ENCODE peak calls at places on chromosomes 12 and 14, in four cellular contexts. One of them, this sample, is unnamed.

GRCh38 chr14:23104070-23104590 is 659 bp downstream of the CIROP start:
- DNase-seq in GM23338: no peak
- DNase-seq in fibroblast of lung: no peak
- DNase-seq in GM23248: no peak
- DNase-seq in this sample: no peak

GRCh38 chr14:96648506-96649326 is 146.5 kb downstream of the PAPOLA start:
- DNase-seq in GM23248: no peak
- DNase-seq in GM23338: no peak
- DNase-seq in fibroblast of lung: no peak
- DNase-seq in this sample: no peak

GRCh38 chr12:100128509-100128908 is 14.2 kb downstream of the BLTP3B start:
- DNase-seq in GM23248: peak; percentile 82
- DNase-seq in fibroblast of lung: peak; percentile 59
- DNase-seq in GM23338: peak; percentile 82
- DNase-seq in this sample: no peak

GRCh38 chr14:89908712-89909450 is 45.6 kb downstream of the EFCAB11 start:
- DNase-seq in GM23248: peak; percentile 13
- DNase-seq in fibroblast of lung: no peak
- DNase-seq in GM23338: no peak
- DNase-seq in this sample: no peak

GRCh38 chr14:77489051-77489450 is 9.6 kb downstream of the ISM2 start:
- DNase-seq in fibroblast of lung: no peak
- DNase-seq in GM23338: no peak
- DNase-seq in GM23248: no peak
- DNase-seq in this sample: no peak

GRCh38 chr12:39595923-39596322 is 23.7 kb downstream of the ABCD2 start:
- DNase-seq in GM23248: no peak
- DNase-seq in GM23338: no peak
- DNase-seq in fibroblast of lung: peak; percentile 27
- DNase-seq in this sample: no peak

GRCh38 chr12:116592116-116592637 is 33.0 kb downstream of the MAP1LC3B2 start:
- DNase-seq in GM23338: no peak
- DNase-seq in fibroblast of lung: no peak
- DNase-seq in GM23248: peak; percentile 35
- DNase-seq in this sample: no peak

GRCh38 chr12:57902371-57903042 is 38.9 kb upstream of the ATP23 start:
- DNase-seq in fibroblast of lung: no peak
- DNase-seq in GM23338: no peak
- DNase-seq in GM23248: no peak
- DNase-seq in this sample: no peak

GRCh38 chr14:33682746-33683145 is 268.1 kb downstream of the EGLN3 start:
- DNase-seq in GM23248: peak; percentile 90
- DNase-seq in fibroblast of lung: peak; percentile 96
- DNase-seq in GM23338: no peak
- DNase-seq in this sample: no peak

GRCh38 chr12:87779858-87780498 is 249.2 kb downstream of the C12orf50 start:
- DNase-seq in GM23248: no peak
- DNase-seq in GM23338: no peak
- DNase-seq in fibroblast of lung: peak; percentile 11
- DNase-seq in this sample: no peak

DNA sequence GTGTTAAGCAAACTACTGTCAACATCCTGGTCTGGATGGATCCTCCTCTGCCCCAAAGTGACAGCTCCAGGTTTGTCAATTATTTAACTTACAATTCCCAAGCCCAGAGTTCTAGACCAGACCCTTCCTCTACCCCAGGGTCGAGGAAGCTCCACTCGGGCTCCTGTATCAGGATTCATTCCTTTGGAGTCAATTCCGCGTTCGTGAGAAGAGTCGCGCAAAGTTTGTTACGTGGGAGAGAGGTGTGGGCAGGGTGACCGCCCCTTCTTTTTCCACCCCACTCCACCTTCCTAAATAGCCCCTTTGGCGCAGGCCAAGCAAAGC is 479 bp downstream of the SEL1L start:
- DNase-seq in GM23248: no peak
- DNase-seq in fibroblast of lung: no peak
- DNase-seq in GM23338: no peak
- DNase-seq in this sample: no peak
- H3K4me1 ChIP-seq in GM23248: peaks cover 28% of the 10 kb centered on the region
- H3K4me1 ChIP-seq in fibroblast of lung: no peaks in the 10 kb centered on the region
- H3K4me1 ChIP-seq in GM23338: peaks cover 6% of the 10 kb centered on the region
- H3K4me1 ChIP-seq in this sample: peaks cover 9% of the 10 kb centered on the region

DNA sequence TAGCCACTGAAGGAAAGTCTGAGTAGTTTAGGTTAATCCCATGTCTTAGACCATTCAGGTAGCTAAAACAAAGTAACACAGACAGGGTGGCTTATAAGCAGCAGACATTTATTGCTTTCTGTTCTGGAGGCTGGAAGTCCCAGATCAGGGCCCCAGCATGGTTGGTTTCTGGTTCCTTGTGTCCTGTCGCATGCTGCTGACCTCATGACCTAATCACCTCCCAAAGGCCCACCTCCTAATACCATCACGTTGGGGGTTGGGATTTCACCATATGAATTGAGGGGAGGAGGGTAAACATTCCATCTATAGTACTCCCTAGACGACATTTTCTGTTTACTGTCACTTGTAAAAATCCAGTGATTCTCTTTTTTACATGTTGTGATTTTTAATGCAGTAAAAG is 148.6 kb downstream of the FBXL14 start:
- DNase-seq in GM23338: peak; percentile 89
- DNase-seq in GM23248: no peak
- DNase-seq in fibroblast of lung: no peak
- DNase-seq in this sample: no peak
- H3K4me3 ChIP-seq in GM23338: peak overlapping the region; percentile 12
- H3K4me3 ChIP-seq in GM23248: no peak overlapping the region
- H3K4me3 ChIP-seq in fibroblast of lung: no peak overlapping the region
- H3K4me3 ChIP-seq in this sample: no peak overlapping the region

GRCh38 chr12:21144309-21144708 is 13.3 kb downstream of the SLCO1B1 start:
- DNase-seq in GM23248: no peak
- DNase-seq in GM23338: no peak
- DNase-seq in fibroblast of lung: no peak
- DNase-seq in this sample: no peak

GRCh38 chr12:21151184-21151583 is 20.2 kb downstream of the SLCO1B1 start:
- DNase-seq in fibroblast of lung: no peak
- DNase-seq in GM23338: no peak
- DNase-seq in GM23248: no peak
- DNase-seq in this sample: no peak

GRCh38 chr12:21155517-21156351 is 24.7 kb downstream of the SLCO1B1 start:
- DNase-seq in GM23338: peak; percentile 2
- DNase-seq in GM23248: no peak
- DNase-seq in fibroblast of lung: no peak
- DNase-seq in this sample: no peak

DNA sequence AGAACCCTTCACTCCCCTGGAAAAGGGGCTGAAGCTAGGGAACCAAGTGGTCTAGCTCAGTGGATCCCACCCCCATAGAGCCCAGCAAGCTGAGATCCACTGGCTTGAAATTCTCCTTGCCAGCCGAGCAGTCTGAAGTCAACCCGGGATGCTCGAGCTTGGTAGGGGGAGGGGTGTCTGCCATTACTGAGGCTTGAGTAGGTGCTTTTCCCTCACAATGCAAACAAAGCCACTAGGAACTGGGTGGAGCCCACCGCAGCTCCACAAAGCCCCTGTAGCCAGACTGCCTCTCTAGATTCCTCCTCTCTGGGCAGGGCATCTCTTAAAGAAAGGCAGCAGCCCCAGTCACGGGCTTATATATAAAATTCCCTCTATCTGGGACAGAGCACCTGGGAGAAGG is 18.9 kb downstream of the SLCO1B1 start:
- DNase-seq in GM23338: peak; percentile 26
- DNase-seq in fibroblast of lung: no peak
- DNase-seq in GM23248: no peak
- DNase-seq in this sample: no peak
- H2AFZ ChIP-seq in GM23338: peak overlapping the region; percentile 56
- H2AFZ ChIP-seq in fibroblast of lung: no peak overlapping the region
- H2AFZ ChIP-seq in GM23248: no peak overlapping the region
- H2AFZ ChIP-seq in this sample: no peak overlapping the region

GRCh38 chr12:27338473-27338872 is 5.8 kb downstream of the BMAL2 start:
- DNase-seq in GM23338: no peak
- DNase-seq in GM23248: no peak
- DNase-seq in fibroblast of lung: no peak
- DNase-seq in this sample: no peak
- H3K4me1 ChIP-seq in GM23338: peaks cover 24% of the 10 kb centered on the region
- H3K4me1 ChIP-seq in GM23248: peaks cover 33% of the 10 kb centered on the region
- H3K4me1 ChIP-seq in fibroblast of lung: peaks cover 2% of the 10 kb centered on the region
- H3K4me1 ChIP-seq in this sample: peaks cover 76% of the 10 kb centered on the region

GRCh38 chr12:93375906-93376305 is 1.8 kb upstream of the NUDT4 start:
- DNase-seq in fibroblast of lung: no peak
- DNase-seq in GM23248: no peak
- DNase-seq in GM23338: no peak
- DNase-seq in this sample: no peak
- H3K4me3 ChIP-seq in fibroblast of lung: peak overlapping the region; percentile 36
- H3K4me3 ChIP-seq in GM23248: no peak overlapping the region
- H3K4me3 ChIP-seq in GM23338: peak overlapping the region; percentile 99
- H3K4me3 ChIP-seq in this sample: peak overlapping the region; percentile 79

GRCh38 chr12:130748786-130749185 is 32.7 kb upstream of the RIMBP2 start:
- DNase-seq in GM23248: no peak
- DNase-seq in GM23338: no peak
- DNase-seq in fibroblast of lung: no peak
- DNase-seq in this sample: no peak

GRCh38 chr12:130752692-130753230 is 36.7 kb upstream of the RIMBP2 start:
- DNase-seq in GM23338: peak; percentile 48
- DNase-seq in fibroblast of lung: no peak
- DNase-seq in GM23248: no peak
- DNase-seq in this sample: no peak

GRCh38 chr12:130754234-130755001 is 38.3 kb upstream of the RIMBP2 start:
- DNase-seq in GM23248: no peak
- DNase-seq in fibroblast of lung: no peak
- DNase-seq in GM23338: no peak
- DNase-seq in this sample: no peak
- H2AFZ ChIP-seq in GM23248: no peak overlapping the region
- H2AFZ ChIP-seq in fibroblast of lung: no peak overlapping the region
- H2AFZ ChIP-seq in GM23338: no peak overlapping the region
- H2AFZ ChIP-seq in this sample: no peak overlapping the region

GRCh38 chr14:49930720-49931119 is 37.8 kb downstream of the ARF6 start:
- DNase-seq in fibroblast of lung: no peak
- DNase-seq in GM23338: no peak
- DNase-seq in GM23248: no peak
- DNase-seq in this sample: no peak
- H3K4me1 ChIP-seq in fibroblast of lung: no peaks in the 10 kb centered on the region
- H3K4me1 ChIP-seq in GM23338: peaks cover 7% of the 10 kb centered on the region
- H3K4me1 ChIP-seq in GM23248: no peaks in the 10 kb centered on the region
- H3K4me1 ChIP-seq in this sample: no peaks in the 10 kb centered on the region

DNA sequence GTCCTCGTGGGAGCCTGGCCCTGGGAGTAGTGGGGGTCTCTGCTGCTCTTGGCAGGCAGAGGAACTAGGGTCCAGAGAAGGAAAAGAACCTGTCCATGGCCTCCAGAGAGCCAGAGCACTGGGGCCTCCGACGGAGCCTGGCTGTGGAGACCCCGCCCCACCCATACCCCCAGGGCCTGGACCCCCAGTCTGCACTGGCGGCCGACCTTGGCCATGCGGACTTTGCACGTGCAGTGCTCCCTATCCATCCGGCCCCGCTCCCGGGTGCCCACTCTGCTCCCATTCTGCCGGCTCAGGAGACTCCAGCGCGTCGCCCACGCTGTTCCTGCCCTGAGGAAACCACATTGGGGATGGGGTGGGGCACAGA is 1.1 kb downstream of the BEGAIN start:
- DNase-seq in fibroblast of lung: no peak
- DNase-seq in GM23248: peak; percentile 35
- DNase-seq in GM23338: no peak
- DNase-seq in this sample: no peak
- H3K4me3 ChIP-seq in fibroblast of lung: no peak overlapping the region
- H3K4me3 ChIP-seq in GM23248: peak overlapping the region; percentile 69
- H3K4me3 ChIP-seq in GM23338: peak overlapping the region; percentile 56
- H3K4me3 ChIP-seq in this sample: no peak overlapping the region

DNA sequence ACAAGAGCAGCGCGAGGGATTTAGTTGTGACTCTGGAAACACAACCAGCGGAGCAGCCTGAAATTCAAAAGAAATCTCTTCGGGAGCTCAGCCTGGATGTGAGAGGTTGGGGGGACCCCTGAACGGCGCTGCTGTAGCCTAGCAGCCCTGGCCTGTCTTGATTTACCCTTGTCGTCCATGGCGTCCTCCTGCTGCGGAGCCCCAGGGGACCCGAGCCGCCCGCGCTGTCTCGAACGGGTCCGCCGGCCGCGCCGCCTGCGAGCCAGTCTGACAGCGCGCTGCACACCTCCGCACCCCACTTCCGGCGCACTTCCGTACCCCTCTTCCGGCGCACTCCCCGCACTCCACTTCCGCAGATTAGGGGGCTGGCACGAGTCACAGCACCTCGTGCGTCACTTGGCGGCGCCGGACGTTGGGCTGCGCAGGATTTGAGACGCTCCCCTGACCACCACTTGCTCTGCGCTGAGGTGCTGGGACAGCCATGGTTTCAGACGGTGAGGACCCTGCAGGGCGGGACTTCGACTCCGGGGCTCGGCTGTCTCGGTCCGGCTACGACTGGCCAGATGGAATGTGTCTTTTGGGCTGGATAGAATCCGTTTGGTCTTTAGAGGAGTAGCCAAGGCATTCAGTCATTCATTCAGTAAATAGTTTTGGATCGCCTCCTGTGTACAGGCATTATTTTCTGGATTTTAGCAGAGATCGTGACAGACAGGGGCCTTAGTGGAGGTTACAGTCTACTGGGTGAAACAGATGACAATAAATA is at the start of the genes EIF2B1 and GTF2H3:
- DNase-seq in GM23338: peak; percentile 99
- DNase-seq in GM23248: peak; percentile 98
- DNase-seq in fibroblast of lung: peak; percentile 96
- DNase-seq in this sample: peak; percentile 91
- H2AFZ ChIP-seq in GM23338: peak within 1 kb of the TSS; percentile 97
- H2AFZ ChIP-seq in GM23248: peak within 1 kb of the TSS; percentile 76
- H2AFZ ChIP-seq in fibroblast of lung: peak within 1 kb of the TSS; percentile 80
- H2AFZ ChIP-seq in this sample: peak within 1 kb of the TSS; percentile 85

GRCh38 chr12:565589-566105 is 97.6 kb downstream of the NINJ2 start:
- DNase-seq in GM23338: no peak
- DNase-seq in fibroblast of lung: no peak
- DNase-seq in GM23248: no peak
- DNase-seq in this sample: no peak
- H3K4me1 ChIP-seq in GM23338: peaks cover 3% of the 10 kb centered on the region
- H3K4me1 ChIP-seq in fibroblast of lung: peaks cover 4% of the 10 kb centered on the region
- H3K4me1 ChIP-seq in GM23248: no peaks in the 10 kb centered on the region
- H3K4me1 ChIP-seq in this sample: peaks cover 5% of the 10 kb centered on the region